ENCODE peak calls at places on chromosomes 16 and 17, in seven cellular contexts. H is fibroblast of lung, E is A549, C is lower leg skin, O is colonic mucosa, D is HCT116, Y is SK-N-SH. W is an unnamed sample.

GRCh38 chr16:22318690-22319358 is 21.6 kb downstream of the POLR3E start:
- DNase-seq in Y (peak; percentile 54), C (no peak), O (peak; percentile 56), E (peak; percentile 55), D (no peak), H (no peak), W (peak; percentile 39)

GRCh38 chr16:739560-740458 is 988 bp downstream of the CIAO3 start:
- DNase-seq in Y (no peak), D (no peak), H (no peak), O (peak; percentile 56), E (no peak), C (no peak), W (no peak)

GRCh38 chr16:86221085-86221484 is 289.2 kb upstream of the FOXF1 start:
- DNase-seq in C (no peak), O (no peak), H (peak; percentile 86), E (no peak), D (no peak), Y (no peak), W (peak; percentile 53)

GRCh38 chr17:83200746-83201145 is 121.3 kb downstream of the METRNL start:
- DNase-seq in H (no peak), O (no peak), E (no peak), C (peak; percentile 11), Y (no peak), D (no peak), W (no peak)

GRCh38 chr17:40317345-40317873 is 8.4 kb downstream of the RARA start:
- DNase-seq in H (peak; percentile 71), D (peak; percentile 46), E (peak; percentile 86), O (peak; percentile 76), C (no peak), Y (peak; percentile 68), W (peak; percentile 71)

GRCh38 chr17:37327341-37328090 is 48.3 kb upstream of the C17orf78 start:
- DNase-seq in H (peak; percentile 96), C (no peak), E (peak; percentile 38), D (no peak), Y (no peak), O (no peak), W (peak; percentile 87)

GRCh38 chr16:19153876-19154275 is 14.2 kb upstream of the SYT17 start:
- DNase-seq in E (peak; percentile 79), D (peak; percentile 77), O (no peak), Y (peak; percentile 33), C (no peak), H (peak; percentile 6), W (peak; percentile 10)

GRCh38 chr17:2198917-2199316 is 104.7 kb downstream of the SMG6 start:
- DNase-seq in O (no peak), Y (no peak), C (no peak), H (peak; percentile 88), E (no peak), D (no peak), W (peak; percentile 93)

GRCh38 chr17:30558313-30559195 is 81.3 kb downstream of the GOSR1 start:
- DNase-seq in Y (no peak), E (no peak), D (no peak), O (no peak), H (no peak), C (no peak), W (no peak)

GRCh38 chr17:6454495-6455320 is 10.5 kb downstream of the PIMREG start:
- DNase-seq in Y (peak; percentile 60), H (no peak), C (no peak), E (no peak), D (no peak), O (no peak), W (no peak)

GRCh38 chr16:80804061-80804450 is 342 bp downstream of the CDYL2 start:
- DNase-seq in D (no peak), O (peak; percentile 36), C (no peak), E (peak; percentile 32), Y (no peak), H (peak; percentile 71), W (peak; percentile 31)

GRCh38 chr17:34816806-34817205 is 144.5 kb downstream of the CCT6B start:
- DNase-seq in H (no peak), E (no peak), C (no peak), Y (no peak), O (no peak), D (no peak), W (no peak)

GRCh38 chr17:32943647-32944191 is 15.8 kb downstream of the TMEM98 start:
- DNase-seq in C (peak; percentile 29), O (no peak), D (no peak), Y (no peak), H (peak; percentile 72), E (no peak), W (peak; percentile 71)

GRCh38 chr17:32940706-32941390 is 12.9 kb downstream of the TMEM98 start:
- DNase-seq in O (no peak), D (no peak), H (no peak), E (no peak), Y (no peak), C (no peak), W (no peak)

GRCh38 chr17:32944248-32945020 is 16.5 kb downstream of the TMEM98 start:
- DNase-seq in Y (no peak), D (no peak), O (no peak), E (no peak), H (no peak), C (no peak), W (no peak)

GRCh38 chr17:32943206-32943605 is 15.3 kb downstream of the TMEM98 start:
- DNase-seq in C (no peak), H (peak; percentile 43), E (no peak), O (no peak), Y (no peak), D (no peak), W (no peak)

GRCh38 chr17:32941419-32942032 is 13.6 kb downstream of the TMEM98 start:
- DNase-seq in C (no peak), O (no peak), E (no peak), D (no peak), H (no peak), Y (no peak), W (no peak)
- TF ChIP-seq CTCF in C (no peak), O (peak; percentile 13), E (peak; percentile 20), D (peak; percentile 37), H (peak; percentile 13), Y (peak; percentile 53), W (peak; percentile 34)

GRCh38 chr16:24543949-24544348 is 4.6 kb downstream of the RBBP6 start:
- DNase-seq in E (no peak), O (no peak), D (no peak), C (no peak), Y (no peak), H (peak; percentile 29), W (no peak)
- H3K4me3 ChIP-seq in E (no peak overlapping the region), O (no peak overlapping the region), D (no peak overlapping the region), C (no peak overlapping the region), Y (no peak overlapping the region), H (peak overlapping the region; percentile 61), W (no peak overlapping the region)

GRCh38 chr16:31298958-31299357 is 39.2 kb downstream of the ITGAM start:
- DNase-seq in E (peak; percentile 23), O (no peak), Y (no peak), H (no peak), C (no peak), D (no peak), W (no peak)
- TF ChIP-seq CTCF in E (peak; percentile 44), O (peak; percentile 16), Y (peak; percentile 33), H (no peak), C (no peak), D (peak; percentile 25), W (peak; percentile 11)

GRCh38 chr16:24516900-24517669 is 22.3 kb upstream of the RBBP6 start:
- DNase-seq in E (peak; percentile 91), H (peak; percentile 69), C (peak; percentile 82), D (peak; percentile 78), O (peak; percentile 85), Y (peak; percentile 71), W (peak; percentile 88)
- H3K4me3 ChIP-seq in E (peak overlapping the region; percentile 31), H (peak overlapping the region; percentile 31), C (no peak overlapping the region), D (peak overlapping the region; percentile 34), O (peak overlapping the region; percentile 9), Y (peak overlapping the region; percentile 54), W (peak overlapping the region; percentile 30)

DNA sequence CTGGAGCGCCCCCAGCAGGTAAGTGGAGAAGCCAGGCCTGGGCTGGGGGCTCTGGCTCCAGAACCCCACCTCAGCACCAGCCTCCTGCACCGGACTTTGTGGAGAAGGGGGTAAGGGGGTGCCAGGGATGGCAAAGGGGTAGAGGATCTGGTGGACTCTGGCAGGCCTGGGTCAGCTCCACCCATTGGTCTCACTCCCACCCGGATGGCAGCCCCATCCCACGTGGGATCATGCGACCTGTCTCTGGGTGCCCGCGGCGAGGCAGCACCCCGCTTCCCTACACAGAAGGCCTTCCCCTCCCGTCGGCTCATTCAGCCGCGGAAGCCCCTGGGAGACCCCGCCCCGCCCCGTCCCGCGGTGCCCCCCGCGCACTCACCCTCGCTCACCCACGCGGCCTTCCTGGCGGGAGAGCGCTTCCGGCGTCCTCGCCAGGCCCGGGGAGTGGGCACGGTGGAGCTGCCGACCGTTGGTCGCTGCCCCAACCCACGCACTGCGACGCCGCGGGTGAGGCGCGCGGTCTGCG is 498 bp upstream of the PLEKHG4 start:
- DNase-seq in E (peak; percentile 56), C (peak; percentile 29), D (no peak), H (no peak), O (peak; percentile 51), Y (peak; percentile 90), W (peak; percentile 25)
- TF ChIP-seq CTCF in E (no peak), C (no peak), D (peak; percentile 66), H (peak; percentile 7), O (peak; percentile 23), Y (peak; percentile 51), W (peak; percentile 28)

GRCh38 chr17:58337600-58338453 is 9.2 kb upstream of the TSPOAP1 start:
- DNase-seq in O (peak; percentile 70), C (peak; percentile 66), H (peak; percentile 95), D (no peak), E (no peak), Y (no peak), W (peak; percentile 88)
- H3K4me3 ChIP-seq in O (peak overlapping the region; percentile 19), C (no peak overlapping the region), H (no peak overlapping the region), D (no peak overlapping the region), E (no peak overlapping the region), Y (no peak overlapping the region), W (no peak overlapping the region)

GRCh38 chr17:17704931-17705330 is 23.7 kb downstream of the RAI1 start:
- DNase-seq in O (no peak), Y (no peak), D (no peak), E (no peak), H (no peak), C (no peak), W (no peak)

GRCh38 chr17:17708816-17709215 is 27.6 kb downstream of the RAI1 start:
- DNase-seq in H (no peak), D (no peak), O (no peak), C (no peak), E (no peak), Y (no peak), W (no peak)

GRCh38 chr17:17708301-17708700 is 27.0 kb downstream of the RAI1 start:
- DNase-seq in C (no peak), Y (no peak), O (no peak), D (no peak), H (no peak), E (no peak), W (no peak)

GRCh38 chr17:17703608-17703919 is 22.3 kb downstream of the RAI1 start:
- DNase-seq in C (no peak), H (no peak), E (no peak), O (no peak), D (no peak), Y (no peak), W (no peak)

GRCh38 chr17:17706140-17707060 is 25.1 kb downstream of the RAI1 start:
- DNase-seq in E (no peak), O (no peak), D (no peak), Y (no peak), C (no peak), H (no peak), W (no peak)
- TF ChIP-seq CTCF in E (no peak), O (no peak), D (peak; percentile 16), Y (no peak), C (no peak), H (no peak), W (no peak)